ENCODE peak calls at places on chromosomes 4 and X, in six cellular contexts. One of them, this sample, is unnamed.

GRCh38 chr4:54840992-54841768 is 183.4 kb downstream of the KIT start:
- DNase-seq in Panc1: no peak
- DNase-seq in HFF-Myc: no peak
- DNase-seq in astrocyte: no peak
- DNase-seq in IMR-90: peak; percentile 2
- DNase-seq in bronchial epithelial cell: no peak
- DNase-seq in this sample: peak; percentile 18

GRCh38 chrX:34483980-34484379 is 173.1 kb downstream of the TMEM47 start:
- DNase-seq in Panc1: no peak
- DNase-seq in HFF-Myc: no peak
- DNase-seq in astrocyte: no peak
- DNase-seq in IMR-90: no peak
- DNase-seq in bronchial epithelial cell: no peak
- DNase-seq in this sample: no peak

GRCh38 chrX:31969714-31970113 is 897.9 kb upstream of the FTHL17 start:
- DNase-seq in Panc1: no peak
- DNase-seq in HFF-Myc: no peak
- DNase-seq in astrocyte: no peak
- DNase-seq in IMR-90: no peak
- DNase-seq in bronchial epithelial cell: no peak
- DNase-seq in this sample: no peak

GRCh38 chr4:11468901-11469300 is 40.2 kb upstream of the HS3ST1 start:
- DNase-seq in Panc1: no peak
- DNase-seq in HFF-Myc: no peak
- DNase-seq in astrocyte: no peak
- DNase-seq in IMR-90: no peak
- DNase-seq in bronchial epithelial cell: peak; percentile 27
- DNase-seq in this sample: no peak

GRCh38 chr4:76374744-76375143 is 46.2 kb downstream of the CCDC158 start:
- DNase-seq in Panc1: no peak
- DNase-seq in HFF-Myc: no peak
- DNase-seq in astrocyte: peak; percentile 1
- DNase-seq in IMR-90: no peak
- DNase-seq in bronchial epithelial cell: peak; percentile 3
- DNase-seq in this sample: no peak

GRCh38 chr4:39476181-39476873 is 17.5 kb downstream of the LIAS start:
- DNase-seq in Panc1: no peak
- DNase-seq in HFF-Myc: no peak
- DNase-seq in astrocyte: no peak
- DNase-seq in IMR-90: peak; percentile 28
- DNase-seq in bronchial epithelial cell: no peak
- DNase-seq in this sample: no peak

GRCh38 chr4:3123201-3123671 is 48.8 kb downstream of the HTT start:
- DNase-seq in Panc1: no peak
- DNase-seq in HFF-Myc: no peak
- DNase-seq in astrocyte: no peak
- DNase-seq in IMR-90: peak; percentile 59
- DNase-seq in bronchial epithelial cell: peak; percentile 23
- DNase-seq in this sample: no peak

GRCh38 chrX:7286461-7286860 is 138.5 kb upstream of the PUDP start:
- DNase-seq in Panc1: no peak
- DNase-seq in HFF-Myc: no peak
- DNase-seq in astrocyte: no peak
- DNase-seq in IMR-90: peak; percentile 12
- DNase-seq in bronchial epithelial cell: peak; percentile 34
- DNase-seq in this sample: no peak

GRCh38 chr4:3270141-3270611 is 21.2 kb downstream of the MSANTD1 start:
- DNase-seq in Panc1: no peak
- DNase-seq in HFF-Myc: no peak
- DNase-seq in astrocyte: peak; percentile 14
- DNase-seq in IMR-90: no peak
- DNase-seq in bronchial epithelial cell: no peak
- DNase-seq in this sample: no peak

GRCh38 chrX:139831689-139832456 is 101.0 kb downstream of the ATP11C start:
- DNase-seq in Panc1: no peak
- DNase-seq in HFF-Myc: peak; percentile 54
- DNase-seq in astrocyte: peak; percentile 56
- DNase-seq in IMR-90: peak; percentile 70
- DNase-seq in bronchial epithelial cell: peak; percentile 28
- DNase-seq in this sample: peak; percentile 38

GRCh38 chrX:31038585-31039326 is 33.1 kb downstream of the FTHL17 start:
- DNase-seq in Panc1: no peak
- DNase-seq in HFF-Myc: peak; percentile 4
- DNase-seq in astrocyte: peak; percentile 8
- DNase-seq in IMR-90: peak; percentile 31
- DNase-seq in bronchial epithelial cell: peak; percentile 14
- DNase-seq in this sample: peak; percentile 55

GRCh38 chrX:24426340-24426913 is 38.7 kb upstream of the PDK3 start:
- DNase-seq in Panc1: no peak
- DNase-seq in HFF-Myc: no peak
- DNase-seq in astrocyte: no peak
- DNase-seq in IMR-90: peak; percentile 12
- DNase-seq in bronchial epithelial cell: peak; percentile 94
- DNase-seq in this sample: peak; percentile 5

GRCh38 chr4:6368601-6369000 is 99.0 kb downstream of the WFS1 start:
- DNase-seq in Panc1: no peak
- DNase-seq in HFF-Myc: no peak
- DNase-seq in astrocyte: no peak
- DNase-seq in IMR-90: no peak
- DNase-seq in bronchial epithelial cell: no peak
- DNase-seq in this sample: no peak

GRCh38 chr4:52716364-52717151 is 34.7 kb downstream of the ERVMER34-1 start:
- DNase-seq in Panc1: no peak
- DNase-seq in HFF-Myc: no peak
- DNase-seq in astrocyte: no peak
- DNase-seq in IMR-90: no peak
- DNase-seq in bronchial epithelial cell: no peak
- DNase-seq in this sample: peak; percentile 14

GRCh38 chrX:1134976-1135375 is 77.5 kb downstream of the CRLF2 start:
- DNase-seq in Panc1: no peak
- DNase-seq in HFF-Myc: no peak
- DNase-seq in astrocyte: no peak
- DNase-seq in IMR-90: no peak
- DNase-seq in bronchial epithelial cell: no peak
- DNase-seq in this sample: no peak

GRCh38 chr4:93888308-93888707 is 59.8 kb downstream of the ATOH1 start:
- DNase-seq in Panc1: no peak
- DNase-seq in HFF-Myc: no peak
- DNase-seq in astrocyte: no peak
- DNase-seq in IMR-90: no peak
- DNase-seq in bronchial epithelial cell: no peak
- DNase-seq in this sample: no peak

GRCh38 chrX:6244666-6245065 is 16.0 kb upstream of the NLGN4X start:
- DNase-seq in Panc1: no peak
- DNase-seq in HFF-Myc: no peak
- DNase-seq in astrocyte: no peak
- DNase-seq in IMR-90: no peak
- DNase-seq in bronchial epithelial cell: no peak
- DNase-seq in this sample: no peak

GRCh38 chr4:107094976-107095375 is 58.9 kb upstream of the DKK2 start:
- DNase-seq in Panc1: no peak
- DNase-seq in HFF-Myc: no peak
- DNase-seq in astrocyte: no peak
- DNase-seq in IMR-90: no peak
- DNase-seq in bronchial epithelial cell: no peak
- DNase-seq in this sample: no peak

GRCh38 chr4:20944451-20944850 is 244.2 kb downstream of the PACRGL start:
- DNase-seq in Panc1: no peak
- DNase-seq in HFF-Myc: no peak
- DNase-seq in astrocyte: no peak
- DNase-seq in IMR-90: no peak
- DNase-seq in bronchial epithelial cell: no peak
- DNase-seq in this sample: no peak

GRCh38 chrX:36859231-36859630 is 148.9 kb upstream of the FAM47C start:
- DNase-seq in Panc1: no peak
- DNase-seq in HFF-Myc: no peak
- DNase-seq in astrocyte: no peak
- DNase-seq in IMR-90: no peak
- DNase-seq in bronchial epithelial cell: no peak
- DNase-seq in this sample: no peak

GRCh38 chr4:77742054-77742453 is 77.1 kb downstream of the CNOT6L start:
- DNase-seq in Panc1: no peak
- DNase-seq in HFF-Myc: no peak
- DNase-seq in astrocyte: no peak
- DNase-seq in IMR-90: peak; percentile 1
- DNase-seq in bronchial epithelial cell: peak; percentile 79
- DNase-seq in this sample: no peak

GRCh38 chr4:38332699-38333098 is 331.3 kb upstream of the KLF3 start:
- DNase-seq in Panc1: no peak
- DNase-seq in HFF-Myc: no peak
- DNase-seq in astrocyte: no peak
- DNase-seq in IMR-90: no peak
- DNase-seq in bronchial epithelial cell: no peak
- DNase-seq in this sample: no peak

GRCh38 chr4:8320386-8320750 is 50.8 kb downstream of the HTRA3 start:
- DNase-seq in Panc1: no peak
- DNase-seq in HFF-Myc: no peak
- DNase-seq in astrocyte: no peak
- DNase-seq in IMR-90: no peak
- DNase-seq in bronchial epithelial cell: no peak
- DNase-seq in this sample: peak; percentile 21

GRCh38 chr4:137749466-137749865 is 217.2 kb upstream of the PCDH18 start:
- DNase-seq in Panc1: no peak
- DNase-seq in HFF-Myc: no peak
- DNase-seq in astrocyte: peak; percentile 14
- DNase-seq in IMR-90: peak; percentile 58
- DNase-seq in bronchial epithelial cell: peak; percentile 15
- DNase-seq in this sample: no peak

GRCh38 chr4:139951051-139951450 is 202.9 kb downstream of the MAML3 start:
- DNase-seq in Panc1: no peak
- DNase-seq in HFF-Myc: no peak
- DNase-seq in astrocyte: peak; percentile 67
- DNase-seq in IMR-90: no peak
- DNase-seq in bronchial epithelial cell: peak; percentile 39
- DNase-seq in this sample: peak; percentile 25

GRCh38 chrX:41960142-41960541 is 36.8 kb upstream of the CASK start:
- DNase-seq in Panc1: no peak
- DNase-seq in HFF-Myc: no peak
- DNase-seq in astrocyte: no peak
- DNase-seq in IMR-90: no peak
- DNase-seq in bronchial epithelial cell: peak; percentile 35
- DNase-seq in this sample: no peak

DNA sequence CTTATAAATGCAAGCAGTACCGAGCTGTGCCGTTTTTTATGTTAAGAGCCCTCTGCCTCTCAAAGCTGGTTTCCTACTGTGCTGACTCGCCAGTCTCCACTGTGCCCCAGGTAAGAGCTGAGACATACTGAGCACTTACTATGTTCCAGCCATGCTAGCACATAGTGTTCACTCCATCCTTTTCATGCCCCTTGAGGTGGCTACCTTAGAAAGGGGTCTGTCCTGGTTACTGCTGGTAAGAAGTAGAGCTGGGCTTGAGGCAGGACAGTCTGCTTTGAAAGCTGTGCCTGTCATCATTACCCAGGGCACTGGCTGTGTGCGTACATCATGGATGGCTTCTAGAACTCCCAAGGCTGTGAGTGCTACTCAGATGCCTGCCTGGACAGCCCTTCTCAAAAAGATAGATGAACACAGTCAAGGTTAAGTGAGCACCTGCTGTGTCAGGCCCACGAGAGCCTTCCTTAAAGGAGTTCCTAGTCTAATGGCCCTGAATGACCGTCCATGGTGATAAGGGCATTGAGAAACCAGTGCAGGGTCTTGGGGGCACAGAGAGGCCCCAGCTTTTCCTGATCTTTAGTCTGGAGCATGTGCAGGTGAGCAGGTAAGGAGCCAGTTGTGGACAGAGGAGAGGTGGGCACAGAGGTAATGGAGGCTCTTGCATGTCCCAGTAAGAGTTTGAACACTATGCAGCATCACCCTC is 1.6 kb downstream of the STK32B start:
- DNase-seq in Panc1: no peak
- DNase-seq in HFF-Myc: no peak
- DNase-seq in astrocyte: no peak
- DNase-seq in IMR-90: no peak
- DNase-seq in bronchial epithelial cell: no peak
- DNase-seq in this sample: no peak
- H3K4me3 ChIP-seq in Panc1: peak overlapping the region; percentile 84
- H3K4me3 ChIP-seq in HFF-Myc: no peak overlapping the region
- H3K4me3 ChIP-seq in astrocyte: no peak overlapping the region
- H3K4me3 ChIP-seq in IMR-90: peak overlapping the region; percentile 53
- H3K4me3 ChIP-seq in bronchial epithelial cell: no peak overlapping the region
- H3K4me3 ChIP-seq in this sample: no peak overlapping the region

DNA sequence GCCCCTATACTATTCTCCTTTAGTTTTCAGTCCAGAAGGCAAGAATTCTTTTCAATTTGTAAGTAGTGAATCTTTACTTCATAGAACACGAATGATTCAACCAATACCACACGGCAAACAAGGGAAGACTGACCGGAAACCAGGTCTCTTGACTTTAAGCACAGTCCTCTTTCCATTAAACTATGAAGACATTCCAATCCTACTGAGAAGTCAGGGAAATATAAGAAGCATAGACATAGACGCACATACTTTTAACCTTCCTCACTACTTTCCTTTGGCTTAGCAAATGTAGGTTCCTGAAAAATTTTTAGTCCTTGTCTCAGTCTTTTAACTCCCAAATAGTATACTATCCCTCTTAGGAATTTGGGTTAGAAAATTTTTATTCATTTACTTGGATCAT is 9.1 kb downstream of the CHRDL1 start:
- DNase-seq in Panc1: no peak
- DNase-seq in HFF-Myc: no peak
- DNase-seq in astrocyte: peak; percentile 89
- DNase-seq in IMR-90: peak; percentile 68
- DNase-seq in bronchial epithelial cell: no peak
- DNase-seq in this sample: no peak
- TF ChIP-seq CTCF in Panc1: no peak
- TF ChIP-seq CTCF in HFF-Myc: no peak
- TF ChIP-seq CTCF in astrocyte: no peak
- TF ChIP-seq CTCF in IMR-90: no peak
- TF ChIP-seq CTCF in bronchial epithelial cell: no peak
- TF ChIP-seq CTCF in this sample: no peak

DNA sequence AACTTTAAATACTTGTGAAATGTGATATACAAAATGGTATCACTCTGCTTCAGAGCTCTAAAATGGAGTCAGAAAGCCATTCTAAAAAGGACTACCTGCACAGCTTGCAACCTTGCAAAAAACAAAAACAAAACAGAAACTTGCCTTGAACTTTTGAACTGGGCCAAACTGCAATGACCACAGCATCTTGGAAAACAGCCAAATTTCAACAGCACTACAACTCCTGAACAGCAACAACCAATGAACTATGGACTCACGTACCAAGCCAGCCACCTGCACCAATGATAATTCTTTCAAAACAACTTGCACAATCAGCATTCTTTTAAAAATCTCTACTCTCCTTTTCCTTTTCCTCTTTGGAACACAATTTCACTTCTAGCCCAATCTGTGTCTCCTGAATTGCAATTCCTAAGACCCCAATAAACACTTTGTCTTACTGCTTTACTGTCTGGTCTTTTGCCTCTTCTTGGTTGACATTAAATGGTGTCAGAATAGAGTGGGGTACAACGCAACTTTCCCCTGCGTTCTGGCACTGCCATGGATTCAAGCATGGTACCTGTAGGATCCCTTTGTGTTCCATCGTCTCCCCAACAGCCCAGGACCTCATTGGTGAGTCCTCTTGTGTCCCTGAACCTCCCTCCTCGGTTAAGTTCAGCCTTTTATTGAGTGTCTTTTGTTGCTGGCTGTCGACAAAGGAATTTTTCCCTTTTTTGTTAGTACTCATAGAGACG is 35.7 kb upstream of the FMR1 start:
- DNase-seq in Panc1: no peak
- DNase-seq in HFF-Myc: no peak
- DNase-seq in astrocyte: no peak
- DNase-seq in IMR-90: no peak
- DNase-seq in bronchial epithelial cell: no peak
- DNase-seq in this sample: peak; percentile 92
- H3K4me3 ChIP-seq in Panc1: no peak overlapping the region
- H3K4me3 ChIP-seq in HFF-Myc: no peak overlapping the region
- H3K4me3 ChIP-seq in astrocyte: no peak overlapping the region
- H3K4me3 ChIP-seq in IMR-90: no peak overlapping the region
- H3K4me3 ChIP-seq in bronchial epithelial cell: no peak overlapping the region
- H3K4me3 ChIP-seq in this sample: no peak overlapping the region

GRCh38 chr4:134865675-134866074 is 664.1 kb upstream of the PABPC4L start:
- DNase-seq in Panc1: no peak
- DNase-seq in HFF-Myc: no peak
- DNase-seq in astrocyte: no peak
- DNase-seq in IMR-90: no peak
- DNase-seq in bronchial epithelial cell: no peak
- DNase-seq in this sample: no peak
- TF ChIP-seq CTCF in Panc1: no peak
- TF ChIP-seq CTCF in HFF-Myc: no peak
- TF ChIP-seq CTCF in astrocyte: no peak
- TF ChIP-seq CTCF in IMR-90: no peak
- TF ChIP-seq CTCF in bronchial epithelial cell: no peak
- TF ChIP-seq CTCF in this sample: no peak